ENCODE peak calls at places on chromosomes 11 and 22, in four cellular contexts. G is H1, U is K562, Y is SK-N-SH. R is an unnamed sample.

GRCh38 chr11:95977534-95978174 is 53.7 kb upstream of the MTMR2 start:
- DNase-seq in G (no peak), U (no peak), Y (no peak), R (no peak)

GRCh38 chr11:103656382-103656781 is 380.1 kb upstream of the DDI1 start:
- DNase-seq in G (no peak), U (no peak), Y (no peak), R (no peak)

GRCh38 chr22:49838771-49839717 is 11.4 kb upstream of the BRD1 start:
- DNase-seq in G (peak; percentile 17), U (no peak), Y (no peak), R (peak; percentile 58)

GRCh38 chr11:5597953-5598352 is 1.5 kb downstream of the TRIM6 start:
- DNase-seq in G (no peak), U (no peak), Y (no peak), R (no peak)

GRCh38 chr11:46330154-46330886 is 16.9 kb upstream of the DGKZ start:
- DNase-seq in G (no peak), U (no peak), Y (no peak), R (no peak)

GRCh38 chr11:122879785-122880184 is 2.8 kb upstream of the JHY start:
- DNase-seq in G (no peak), U (no peak), Y (peak; percentile 11), R (no peak)

GRCh38 chr22:31085493-31085824 is 4.3 kb downstream of the SMTN start:
- DNase-seq in G (no peak), U (no peak), Y (no peak), R (peak; percentile 39)

GRCh38 chr11:101913631-101914030 is 1.2 kb upstream of the CEP126 start:
- DNase-seq in G (no peak), U (no peak), Y (no peak), R (no peak)

GRCh38 chr22:28015676-28016601 is 96.9 kb upstream of the PITPNB start:
- DNase-seq in G (no peak), U (no peak), Y (peak; percentile 92), R (no peak)

GRCh38 chr11:79697905-79698304 is 257.1 kb upstream of the TENM4 start:
- DNase-seq in G (no peak), U (no peak), Y (no peak), R (no peak)

GRCh38 chr11:78914503-78914902 is 339.8 kb upstream of the NARS2 start:
- DNase-seq in G (no peak), U (no peak), Y (no peak), R (no peak)

GRCh38 chr11:68383976-68384501 is 71.6 kb downstream of the LRP5 start:
- DNase-seq in G (peak; percentile 33), U (peak; percentile 79), Y (peak; percentile 87), R (peak; percentile 92)
- TF ChIP-seq TEAD4 in G (no peak), U (no peak), Y (no peak), R (no peak)

GRCh38 chr22:38738475-38739070 is 17.2 kb downstream of the SUN2 start:
- DNase-seq in G (no peak), U (no peak), Y (no peak), R (no peak)
- TF ChIP-seq TEAD4 in G (no peak), U (no peak), Y (no peak), R (no peak)

GRCh38 chr11:117874253-117874909 is 2.1 kb downstream of the FXYD6 start:
- DNase-seq in G (no peak), U (no peak), Y (no peak), R (peak; percentile 53)
- TF ChIP-seq TEAD4 in G (no peak), U (no peak), Y (no peak), R (no peak)

GRCh38 chr22:22112533-22113294 is 130.1 kb upstream of the TOP3B start:
- DNase-seq in G (no peak), U (no peak), Y (no peak), R (no peak)
- TF ChIP-seq TEAD4 in G (no peak), U (no peak), Y (no peak), R (no peak)

GRCh38 chr22:22168941-22169867 is 75.4 kb upstream of the VPREB1 start:
- DNase-seq in G (no peak), U (no peak), Y (no peak), R (no peak)
- TF ChIP-seq TEAD4 in G (no peak), U (no peak), Y (no peak), R (no peak)

GRCh38 chr11:88555829-88556202 is 218.3 kb upstream of the CTSC start:
- DNase-seq in G (no peak), U (no peak), Y (no peak), R (no peak)

GRCh38 chr11:88553204-88553603 is 215.7 kb upstream of the CTSC start:
- DNase-seq in G (no peak), U (no peak), Y (no peak), R (no peak)

GRCh38 chr11:88552377-88553029 is 215.0 kb upstream of the CTSC start:
- DNase-seq in G (peak; percentile 21), U (peak; percentile 65), Y (peak; percentile 23), R (peak; percentile 73)

DNA sequence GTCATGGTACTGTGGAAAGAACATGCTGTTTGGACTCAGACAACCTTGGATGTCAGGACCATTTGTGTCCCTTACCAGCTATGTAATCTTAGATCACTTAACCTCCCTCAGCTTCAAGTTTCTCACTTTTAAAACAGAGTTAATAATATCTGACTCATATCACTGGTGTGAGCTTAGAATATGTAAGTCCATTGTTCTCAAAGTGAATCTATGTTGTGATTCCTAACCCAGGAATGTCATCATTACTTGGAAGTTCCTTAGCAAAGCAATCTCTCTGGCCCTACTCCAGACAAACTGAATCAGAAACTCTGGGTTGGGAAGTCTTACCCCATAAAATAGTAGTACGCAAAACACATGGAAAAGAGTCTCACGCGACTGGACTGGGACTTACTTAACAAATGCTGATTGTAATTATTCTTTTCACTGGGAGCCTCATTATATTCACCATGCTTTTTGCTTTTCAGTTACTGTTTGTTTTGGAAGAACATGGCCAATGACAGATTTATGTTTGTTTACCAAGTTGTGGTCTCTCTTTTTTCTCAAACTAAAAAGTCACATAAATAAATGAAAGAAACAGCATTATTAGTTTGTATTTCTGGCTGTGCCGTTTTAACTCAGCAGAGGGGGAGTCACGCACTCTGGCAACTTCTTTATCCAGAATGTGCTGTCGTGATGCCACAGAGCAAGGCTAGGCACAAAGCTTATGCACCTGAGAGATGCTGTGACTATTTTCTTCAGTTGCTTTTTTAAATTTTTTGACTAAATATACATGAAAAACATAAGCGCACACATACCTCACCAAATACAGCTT is 217.7 kb upstream of the CTSC start:
- DNase-seq in G (no peak), U (no peak), Y (no peak), R (no peak)
- TF ChIP-seq TEAD4 in G (no peak), U (no peak), Y (peak; percentile 88), R (no peak)

DNA sequence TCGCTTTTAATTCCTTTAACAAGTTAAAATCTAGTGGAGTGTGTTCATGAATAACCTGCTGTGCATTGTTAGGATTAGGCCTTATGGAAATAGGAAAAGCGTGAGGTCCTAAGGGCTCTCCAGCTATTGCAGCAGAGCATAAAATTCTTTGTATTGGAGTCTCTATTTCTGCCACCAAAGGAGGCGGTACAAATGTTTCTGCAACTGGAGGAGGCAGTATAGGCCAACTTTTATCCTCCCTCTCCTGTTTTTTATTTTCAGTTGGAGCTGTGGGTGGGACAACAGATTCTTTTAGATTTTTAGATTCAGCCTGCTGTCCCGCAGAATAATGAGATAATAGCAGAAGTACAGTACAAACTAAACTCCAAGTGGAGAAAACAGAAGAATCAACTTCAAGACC is 26.2 kb downstream of the OR10A6 start:
- DNase-seq in G (no peak), U (no peak), Y (no peak), R (no peak)
- TF ChIP-seq TEAD4 in G (no peak), U (no peak), Y (no peak), R (no peak)

GRCh38 chr11:76132268-76132667 is 74.0 kb downstream of the WNT11 start:
- DNase-seq in G (no peak), U (no peak), Y (no peak), R (no peak)

GRCh38 chr11:76131585-76131984 is 74.7 kb downstream of the WNT11 start:
- DNase-seq in G (no peak), U (no peak), Y (no peak), R (no peak)

GRCh38 chr11:76129729-76130128 is 76.6 kb downstream of the WNT11 start:
- DNase-seq in G (no peak), U (no peak), Y (no peak), R (no peak)

GRCh38 chr11:76134239-76134638 is 72.1 kb downstream of the WNT11 start:
- DNase-seq in G (no peak), U (no peak), Y (no peak), R (no peak)

GRCh38 chr11:76131142-76131541 is 75.2 kb downstream of the WNT11 start:
- DNase-seq in G (no peak), U (no peak), Y (peak; percentile 50), R (no peak)
- TF ChIP-seq TEAD4 in G (no peak), U (no peak), Y (no peak), R (no peak)

DNA sequence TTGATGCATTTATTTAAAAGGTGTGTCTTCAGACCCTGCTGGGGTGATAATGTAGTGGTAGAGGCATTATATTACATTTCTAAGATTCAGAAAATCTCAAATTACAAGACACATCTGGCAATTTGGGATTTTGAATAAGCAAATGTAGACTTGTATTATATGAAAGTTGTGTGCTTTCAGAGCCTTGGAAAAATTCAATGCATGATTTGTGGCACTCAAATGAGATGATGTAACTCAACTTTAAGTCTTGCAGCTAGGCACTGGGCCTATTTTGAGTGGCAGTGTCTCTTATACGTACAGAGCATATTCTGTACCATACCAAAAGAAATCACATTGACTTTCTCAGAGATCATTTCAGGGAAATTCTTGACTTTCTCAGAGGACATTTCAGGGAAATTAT is 214.3 kb downstream of the ETS1 start:
- DNase-seq in G (no peak), U (no peak), Y (no peak), R (no peak)
- TF ChIP-seq TEAD4 in G (no peak), U (no peak), Y (no peak), R (no peak)

GRCh38 chr22:34992672-34993071 is 73.3 kb upstream of the ISX start:
- DNase-seq in G (no peak), U (no peak), Y (no peak), R (no peak)
- TF ChIP-seq TEAD4 in G (no peak), U (no peak), Y (no peak), R (no peak)